ENCODE peak calls at places on chromosomes 5 and 9, in six cellular contexts. A is activated CD4-positive, alpha-beta T cell treated with anti-CD3 and anti-CD28 coated beads, Interleukin-2, amount 10 ng/mL, durations not matched to agents 24 days and 14 days; O is mesothelial cell of epicardium; G is AML-193; N is tibial artery; W is AG10803. V is an unnamed sample.

GRCh38 chr5:79702606-79703380 is 13.2 kb downstream of the CMYA5 start:
- DNase-seq in G (peak), N (no peak), A (peak), W (peak), O (peak), V (peak)

GRCh38 chr9:21813575-21814473 is 11.4 kb downstream of the MTAP start:
- DNase-seq in O (no peak), W (peak), A (peak), G (peak), N (no peak), V (peak)

GRCh38 chr9:133347515-133347984 is 381 bp downstream of the MED22 start:
- DNase-seq in A (peak), G (no peak), O (peak), N (no peak), W (no peak), V (peak)

GRCh38 chr5:63962345-63962744 is at the start of gene HTR1A:
- DNase-seq in N (no peak), G (no peak), O (no peak), A (no peak), W (no peak), V (no peak)

GRCh38 chr9:133148351-133149129 is 15.2 kb downstream of the GBGT1 start:
- DNase-seq in O (peak), W (peak), G (peak), A (peak), N (peak), V (peak)

GRCh38 chr5:72597456-72597948 is 90.3 kb upstream of the ZNF366 start:
- DNase-seq in A (no peak), N (no peak), W (peak), G (no peak), O (no peak), V (peak)

GRCh38 chr5:54756796-54757402 is 228.5 kb downstream of the ESM1 start:
- DNase-seq in G (no peak), W (peak), N (no peak), O (no peak), A (peak), V (peak)

GRCh38 chr5:28961806-28962205 is 1923.4 kb upstream of the CDH9 start:
- DNase-seq in G (no peak), N (no peak), O (no peak), A (no peak), W (no peak), V (no peak)

GRCh38 chr9:18238254-18238653 is 235.7 kb upstream of the ADAMTSL1 start:
- DNase-seq in N (no peak), A (no peak), O (no peak), W (peak), G (no peak), V (peak)

GRCh38 chr5:150612405-150612804 is 28.1 kb upstream of the SYNPO start:
- DNase-seq in A (no peak), G (no peak), W (no peak), N (no peak), O (no peak), V (no peak)

GRCh38 chr9:121559183-121559582 is 59.5 kb upstream of the GGTA1 start:
- DNase-seq in A (no peak), G (no peak), W (no peak), O (no peak), N (no peak), V (peak)

GRCh38 chr9:94031380-94031779 is 52.9 kb upstream of the PTPDC1 start:
- DNase-seq in A (no peak), N (no peak), W (peak), O (no peak), G (no peak), V (peak)

GRCh38 chr5:140558542-140558941 is 1.3 kb upstream of the SRA1 start:
- DNase-seq in G (no peak), O (no peak), A (no peak), N (no peak), W (no peak), V (no peak)

GRCh38 chr9:15205632-15206243 is 101.3 kb downstream of the TTC39B start:
- DNase-seq in N (no peak), A (no peak), G (no peak), W (no peak), O (no peak), V (peak)

GRCh38 chr9:121447341-121447834 is 52.3 kb downstream of the GGTA1 start:
- DNase-seq in W (peak), G (no peak), A (no peak), O (no peak), N (no peak), V (peak)

GRCh38 chr9:90848866-90849265 is 47.2 kb downstream of the SYK start:
- DNase-seq in G (no peak), W (no peak), N (no peak), O (no peak), A (no peak), V (no peak)

GRCh38 chr9:75083188-75083976 is 4.6 kb downstream of the NMRK1 start:
- DNase-seq in O (no peak), N (no peak), A (no peak), W (no peak), G (no peak), V (no peak)

GRCh38 chr5:19855929-19856328 is 132.1 kb downstream of the CDH18 start:
- DNase-seq in O (no peak), N (no peak), G (no peak), W (peak), A (no peak), V (peak)

GRCh38 chr9:92463989-92464388 is 18.3 kb downstream of the ASPN start:
- DNase-seq in A (no peak), N (no peak), G (no peak), O (no peak), W (peak), V (peak)

GRCh38 chr5:94544784-94545318 is 73.6 kb downstream of the KIAA0825 start:
- DNase-seq in N (no peak), A (no peak), W (no peak), O (no peak), G (no peak), V (no peak)

GRCh38 chr9:3956081-3956701 is 343.7 kb downstream of the GLIS3 start:
- DNase-seq in A (no peak), O (no peak), N (no peak), W (no peak), G (no peak), V (peak)